ENCODE peak calls at places on chromosomes 11 and 22, in four cellular contexts. One of them, this sample, is unnamed.

GRCh38 chr22:40156001-40156516 is 21.7 kb upstream of the TNRC6B start:
- DNase-seq in PC-9: peak; percentile 98
- DNase-seq in PC-3: peak; percentile 87
- DNase-seq in fibroblast of lung: peak; percentile 78
- DNase-seq in this sample: no peak

GRCh38 chr22:21626073-21626734 is 3.6 kb downstream of the YDJC start:
- DNase-seq in PC-3: no peak
- DNase-seq in PC-9: no peak
- DNase-seq in fibroblast of lung: no peak
- DNase-seq in this sample: no peak

GRCh38 chr22:23910496-23911190 is 16.5 kb downstream of the MIF start:
- DNase-seq in PC-3: no peak
- DNase-seq in fibroblast of lung: no peak
- DNase-seq in PC-9: no peak
- DNase-seq in this sample: no peak

GRCh38 chr11:108733479-108734116 is 68.7 kb downstream of the DDX10 start:
- DNase-seq in fibroblast of lung: peak; percentile 55
- DNase-seq in PC-3: peak; percentile 45
- DNase-seq in PC-9: no peak
- DNase-seq in this sample: no peak

GRCh38 chr22:29155966-29156365 is 49.7 kb upstream of the EMID1 start:
- DNase-seq in PC-3: no peak
- DNase-seq in PC-9: no peak
- DNase-seq in fibroblast of lung: no peak
- DNase-seq in this sample: no peak

GRCh38 chr11:16986434-16987204 is 27.6 kb downstream of the PLEKHA7 start:
- DNase-seq in fibroblast of lung: no peak
- DNase-seq in PC-9: peak; percentile 88
- DNase-seq in PC-3: peak; percentile 58
- DNase-seq in this sample: peak; percentile 43

GRCh38 chr11:130213143-130213978 is 53.8 kb downstream of the ST14 start:
- DNase-seq in fibroblast of lung: peak; percentile 9
- DNase-seq in PC-3: peak; percentile 76
- DNase-seq in PC-9: no peak
- DNase-seq in this sample: peak; percentile 69

GRCh38 chr11:95895815-95896214 is 28.1 kb downstream of the MTMR2 start:
- DNase-seq in PC-9: no peak
- DNase-seq in PC-3: no peak
- DNase-seq in fibroblast of lung: no peak
- DNase-seq in this sample: no peak

GRCh38 chr11:26276798-26277424 is 55.0 kb upstream of the ANO3 start:
- DNase-seq in PC-9: peak; percentile 40
- DNase-seq in PC-3: peak; percentile 79
- DNase-seq in fibroblast of lung: peak; percentile 86
- DNase-seq in this sample: peak; percentile 59

GRCh38 chr22:45877036-45877380 is 100.0 kb downstream of the WNT7B start:
- DNase-seq in PC-9: no peak
- DNase-seq in fibroblast of lung: no peak
- DNase-seq in PC-3: no peak
- DNase-seq in this sample: no peak

GRCh38 chr22:17100621-17101020 is 15.8 kb downstream of the IL17RA start:
- DNase-seq in PC-3: no peak
- DNase-seq in fibroblast of lung: no peak
- DNase-seq in PC-9: no peak
- DNase-seq in this sample: no peak

GRCh38 chr11:82675838-82676237 is 57.8 kb downstream of the FAM181B start:
- DNase-seq in fibroblast of lung: no peak
- DNase-seq in PC-9: no peak
- DNase-seq in PC-3: no peak
- DNase-seq in this sample: no peak

GRCh38 chr11:96061730-96062524 is 138.0 kb upstream of the MTMR2 start:
- DNase-seq in fibroblast of lung: no peak
- DNase-seq in PC-9: peak; percentile 88
- DNase-seq in PC-3: peak; percentile 81
- DNase-seq in this sample: no peak

GRCh38 chr22:30949934-30950660 is 18.5 kb downstream of the MORC2 start:
- DNase-seq in PC-9: no peak
- DNase-seq in PC-3: no peak
- DNase-seq in fibroblast of lung: no peak
- DNase-seq in this sample: no peak

DNA sequence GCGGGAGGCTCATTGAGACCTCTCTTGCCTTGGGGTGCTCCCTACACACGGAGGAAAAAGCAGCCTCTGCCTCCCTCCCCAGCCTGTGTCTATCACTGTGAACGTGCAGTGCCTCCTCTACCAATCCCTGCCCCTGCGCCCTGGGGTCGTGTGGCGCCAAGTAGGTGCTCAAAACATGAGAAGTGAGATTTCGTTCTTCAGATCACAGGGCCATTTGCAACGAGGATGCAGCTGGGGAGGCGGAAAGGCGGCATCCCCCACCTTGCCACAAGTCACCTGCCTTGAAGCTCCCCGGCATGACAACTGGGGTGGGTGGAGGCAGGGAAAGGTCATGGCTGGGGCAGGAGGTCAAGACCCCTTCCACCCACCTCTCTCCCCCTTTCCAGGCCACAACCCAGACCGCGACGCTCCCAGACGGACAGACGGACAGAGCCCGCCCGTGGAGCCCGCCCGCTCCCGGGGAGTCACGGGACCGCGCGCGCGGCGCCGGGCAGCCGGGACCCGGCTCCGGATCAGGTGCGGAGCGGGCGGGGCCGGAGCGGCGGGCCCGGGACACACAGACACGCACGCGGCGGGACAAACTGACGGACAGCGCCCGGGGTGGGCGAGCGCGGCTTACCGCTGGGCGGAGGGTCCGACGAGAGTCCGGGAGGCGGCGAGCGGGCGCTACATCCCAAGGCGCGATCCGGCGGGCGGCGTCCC is 487 bp downstream of the KCNJ4 start:
- DNase-seq in PC-9: no peak
- DNase-seq in fibroblast of lung: no peak
- DNase-seq in PC-3: no peak
- DNase-seq in this sample: no peak
- TF ChIP-seq EZH2 in PC-9: peak; percentile 97
- TF ChIP-seq EZH2 in fibroblast of lung: peak; percentile 99
- TF ChIP-seq EZH2 in PC-3: no peak
- TF ChIP-seq EZH2 in this sample: no peak

GRCh38 chr22:47619631-47620030 is 857.2 kb downstream of the TBC1D22A start:
- DNase-seq in PC-3: no peak
- DNase-seq in PC-9: no peak
- DNase-seq in fibroblast of lung: no peak
- DNase-seq in this sample: no peak
- H3K9me3 ChIP-seq in PC-3: no peaks in the 10 kb centered on the region
- H3K9me3 ChIP-seq in PC-9: no peaks in the 10 kb centered on the region
- H3K9me3 ChIP-seq in fibroblast of lung: no peaks in the 10 kb centered on the region
- H3K9me3 ChIP-seq in this sample: no peaks in the 10 kb centered on the region

GRCh38 chr11:13963169-13963948 is 836 bp downstream of the SPON1 start:
- DNase-seq in PC-3: no peak
- DNase-seq in fibroblast of lung: peak; percentile 39
- DNase-seq in PC-9: no peak
- DNase-seq in this sample: no peak
- TF ChIP-seq EZH2 in PC-3: no peak
- TF ChIP-seq EZH2 in fibroblast of lung: no peak
- TF ChIP-seq EZH2 in PC-9: no peak
- TF ChIP-seq EZH2 in this sample: no peak

DNA sequence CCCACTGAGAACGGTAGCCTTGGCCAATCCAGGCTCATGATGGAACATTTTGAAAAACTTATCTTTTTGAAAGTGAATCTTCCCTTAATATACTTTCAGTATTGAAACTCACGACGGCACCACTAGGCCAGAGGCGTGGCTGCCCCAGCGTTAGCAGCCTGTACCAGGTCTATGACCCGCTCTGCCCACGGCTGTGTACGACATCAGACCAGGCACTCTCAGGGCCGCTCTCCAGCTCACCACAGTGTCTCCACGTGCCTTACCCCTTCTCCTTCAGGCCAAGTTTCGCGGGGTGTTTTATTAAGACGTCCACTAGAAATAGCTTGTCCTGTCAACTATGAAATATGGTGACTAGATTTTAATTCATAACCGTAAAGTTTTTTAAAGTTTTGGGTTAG is 31.2 kb downstream of the ALG12 start:
- DNase-seq in PC-9: no peak
- DNase-seq in PC-3: no peak
- DNase-seq in fibroblast of lung: no peak
- DNase-seq in this sample: no peak
- H3K9me3 ChIP-seq in PC-9: no peaks in the 10 kb centered on the region
- H3K9me3 ChIP-seq in PC-3: no peaks in the 10 kb centered on the region
- H3K9me3 ChIP-seq in fibroblast of lung: no peaks in the 10 kb centered on the region
- H3K9me3 ChIP-seq in this sample: no peaks in the 10 kb centered on the region

GRCh38 chr11:443542-444199 is 1.9 kb upstream of the ANO9 start:
- DNase-seq in fibroblast of lung: peak; percentile 30
- DNase-seq in PC-9: no peak
- DNase-seq in PC-3: peak; percentile 8
- DNase-seq in this sample: no peak

GRCh38 chr11:441043-441417 is 781 bp downstream of the ANO9 start:
- DNase-seq in fibroblast of lung: no peak
- DNase-seq in PC-9: no peak
- DNase-seq in PC-3: no peak
- DNase-seq in this sample: no peak

GRCh38 chr11:442611-443081 is 835 bp upstream of the ANO9 start:
- DNase-seq in fibroblast of lung: no peak
- DNase-seq in PC-9: no peak
- DNase-seq in PC-3: no peak
- DNase-seq in this sample: no peak

GRCh38 chr11:440065-441042 is 1.5 kb downstream of the ANO9 start:
- DNase-seq in PC-9: no peak
- DNase-seq in fibroblast of lung: peak; percentile 13
- DNase-seq in PC-3: no peak
- DNase-seq in this sample: no peak

GRCh38 chr11:441418-442274 is at the start of gene ANO9:
- DNase-seq in PC-3: peak; percentile 58
- DNase-seq in PC-9: peak; percentile 51
- DNase-seq in fibroblast of lung: no peak
- DNase-seq in this sample: no peak
- TF ChIP-seq EZH2 in PC-3: no peak
- TF ChIP-seq EZH2 in PC-9: no peak
- TF ChIP-seq EZH2 in fibroblast of lung: no peak
- TF ChIP-seq EZH2 in this sample: no peak

GRCh38 chr11:132587716-132588115 is 944.6 kb downstream of the OPCML start:
- DNase-seq in PC-9: no peak
- DNase-seq in PC-3: no peak
- DNase-seq in fibroblast of lung: no peak
- DNase-seq in this sample: no peak
- H3K9me3 ChIP-seq in PC-9: no peaks in the 10 kb centered on the region
- H3K9me3 ChIP-seq in PC-3: peaks cover 23% of the 10 kb centered on the region
- H3K9me3 ChIP-seq in fibroblast of lung: no peaks in the 10 kb centered on the region
- H3K9me3 ChIP-seq in this sample: no peaks in the 10 kb centered on the region

GRCh38 chr11:86116386-86116726 is 47.5 kb upstream of the PICALM start:
- DNase-seq in PC-3: peak; percentile 69
- DNase-seq in PC-9: peak; percentile 79
- DNase-seq in fibroblast of lung: peak; percentile 34
- DNase-seq in this sample: no peak
- TF ChIP-seq EZH2 in PC-3: no peak
- TF ChIP-seq EZH2 in PC-9: no peak
- TF ChIP-seq EZH2 in fibroblast of lung: no peak
- TF ChIP-seq EZH2 in this sample: no peak

This sample was measured in DND-41.